ENCODE peak calls at places on chromosomes 3 and 15, in four cellular contexts. D, H, E and L are unnamed samples.
A peak's percentile ranks its signal among the peaks of the same experiment; 100 is the strongest.

GRCh38 chr3:113035387-113035982 is 44.7 kb downstream of the GTPBP8 start:
- DNase-seq in D (peak; percentile 25), H (peak; percentile 57), E (no peak), L (peak; percentile 60)

GRCh38 chr3:171979081-171979480 is 60.3 kb upstream of the FNDC3B start:
- DNase-seq in D (no peak), H (no peak), E (no peak), L (no peak)

GRCh38 chr15:67465196-67465952 is 55.6 kb upstream of the C15orf61 start:
- DNase-seq in D (no peak), H (no peak), E (no peak), L (no peak)

GRCh38 chr15:90762109-90762508 is 45.0 kb downstream of the BLM start:
- DNase-seq in D (no peak), H (no peak), E (peak; percentile 48), L (no peak)

GRCh38 chr3:15258720-15259119 is 52.7 kb downstream of the CAPN7 start:
- DNase-seq in D (no peak), H (no peak), E (no peak), L (no peak)

GRCh38 chr3:78848392-78849288 is 919.2 kb downstream of the ROBO1 start:
- DNase-seq in D (no peak), H (no peak), E (no peak), L (no peak)

GRCh38 chr3:127606086-127606805 is 8.0 kb downstream of the MCM2 start:
- DNase-seq in D (no peak), H (no peak), E (no peak), L (no peak)

GRCh38 chr3:50342818-50343633 is 2.4 kb upstream of the RASSF1 start:
- DNase-seq in D (no peak), H (no peak), E (no peak), L (no peak)

GRCh38 chr3:126126811-126127431 is 43.0 kb upstream of the SLC41A3 start:
- DNase-seq in D (no peak), H (no peak), E (no peak), L (no peak)

GRCh38 chr15:44157679-44158078 is 37.4 kb downstream of the FRMD5 start:
- DNase-seq in D (no peak), H (peak; percentile 94), E (peak; percentile 65), L (peak; percentile 96)

GRCh38 chr15:37536967-37537624 is 397.3 kb upstream of the TMCO5A start:
- DNase-seq in D (no peak), H (peak; percentile 28), E (no peak), L (no peak)

GRCh38 chr3:171833006-171833405 is 10.1 kb upstream of the TMEM212 start:
- DNase-seq in D (no peak), H (peak; percentile 21), E (no peak), L (no peak)

GRCh38 chr3:141646760-141647561 is 91.1 kb upstream of the RNF7 start:
- DNase-seq in D (no peak), H (peak; percentile 70), E (no peak), L (peak; percentile 84)

GRCh38 chr3:168847293-168847883 is 751.7 kb upstream of the GOLIM4 start:
- DNase-seq in D (no peak), H (peak; percentile 51), E (no peak), L (peak; percentile 42)

GRCh38 chr3:13276438-13277129 is 143.5 kb downstream of the NUP210 start:
- DNase-seq in D (no peak), H (no peak), E (no peak), L (no peak)

GRCh38 chr15:25738171-25738792 is 124.8 kb downstream of the ATP10A start:
- DNase-seq in D (no peak), H (peak; percentile 7), E (no peak), L (no peak)

GRCh38 chr3:130850044-130850797 is 43.7 kb upstream of the ATP2C1 start:
- DNase-seq in D (no peak), H (no peak), E (no peak), L (peak; percentile 92)

GRCh38 chr3:103085465-103085864 is 650.6 kb downstream of the ZPLD1 start:
- DNase-seq in D (no peak), H (no peak), E (no peak), L (no peak)

GRCh38 chr3:52380023-52380422 is 63.9 kb downstream of the DNAH1 start:
- DNase-seq in D (no peak), H (no peak), E (no peak), L (no peak)

GRCh38 chr3:150757768-150758167 is 5.2 kb downstream of the SIAH2 start:
- DNase-seq in D (no peak), H (no peak), E (no peak), L (no peak)

GRCh38 chr3:122318620-122319019 is 6.4 kb upstream of the CSTA start:
- DNase-seq in D (no peak), H (no peak), E (no peak), L (no peak)

GRCh38 chr3:37442397-37442796 is 268.0 kb upstream of the LRRFIP2 start:
- DNase-seq in D (no peak), H (no peak), E (no peak), L (no peak)

GRCh38 chr15:101641134-101641764 is 10.9 kb downstream of the TM2D3 start:
- DNase-seq in D (peak; percentile 74), H (peak; percentile 59), E (peak; percentile 29), L (peak; percentile 63)

GRCh38 chr3:171813897-171814460 is 3.7 kb upstream of the PLD1 start:
- DNase-seq in D (no peak), H (no peak), E (no peak), L (peak; percentile 42)